ENCODE peak calls at places on chromosomes 2 and 18, in nine cellular contexts. Y is mesothelial cell of epicardium, H is kidney glomerular epithelial cell, Q is endothelial cell, O is AG09309, X is EH, U is transverse colon, J is GM19239, N is ecto neural progenitor cell. M is an unnamed sample.

GRCh38 chr2:63581266-63581961 is 6.9 kb downstream of the WDPCP start:
- DNase-seq in Y (no peak), H (no peak), Q (no peak), O (no peak), X (no peak), U (no peak), J (no peak), N (no peak), M (no peak)

GRCh38 chr2:23926289-23926749 is 604 bp downstream of the ATAD2B start:
- DNase-seq in Y (peak; percentile 35), H (no peak), Q (peak; percentile 66), O (no peak), X (peak; percentile 41), U (no peak), J (no peak), N (peak; percentile 79), M (peak; percentile 45)

GRCh38 chr2:127479219-127479825 is 47.0 kb downstream of the IWS1 start:
- DNase-seq in Y (no peak), H (peak; percentile 79), Q (no peak), O (peak; percentile 39), X (peak; percentile 68), U (no peak), J (no peak), N (no peak), M (peak; percentile 74)

GRCh38 chr2:186325827-186326535 is 160.1 kb upstream of the ZC3H15 start:
- DNase-seq in Y (no peak), H (no peak), Q (no peak), O (no peak), X (no peak), U (no peak), J (no peak), N (no peak), M (no peak)

GRCh38 chr2:239329284-239329971 is 71.4 kb downstream of the HDAC4 start:
- DNase-seq in Y (no peak), H (no peak), Q (no peak), O (no peak), X (no peak), U (peak; percentile 65), J (no peak), N (peak; percentile 40), M (no peak)

GRCh38 chr2:240604291-240604938 is 17.9 kb downstream of the CAPN10 start:
- DNase-seq in Y (peak; percentile 16), H (peak; percentile 42), Q (peak; percentile 78), O (no peak), X (peak; percentile 62), U (peak; percentile 82), J (no peak), N (peak; percentile 79), M (peak; percentile 63)

GRCh38 chr2:14642499-14642898 is 10.0 kb downstream of the LRATD1 start:
- DNase-seq in Y (no peak), H (no peak), Q (no peak), O (no peak), X (no peak), U (no peak), J (no peak), N (no peak), M (no peak)

GRCh38 chr2:216195565-216195978 is 86.4 kb downstream of the XRCC5 start:
- DNase-seq in Y (no peak), H (peak; percentile 84), Q (no peak), O (peak; percentile 61), X (peak; percentile 82), U (no peak), J (no peak), N (no peak), M (peak; percentile 95)

GRCh38 chr18:54702687-54703086 is 111.6 kb downstream of the DYNAP start:
- DNase-seq in Y (no peak), H (no peak), Q (no peak), O (no peak), X (peak; percentile 2), U (no peak), J (no peak), N (no peak), M (no peak)

GRCh38 chr2:11807156-11808015 is 61.0 kb downstream of the LPIN1 start:
- DNase-seq in Y (no peak), H (no peak), Q (no peak), O (no peak), X (peak; percentile 29), U (no peak), J (no peak), N (no peak), M (no peak)

GRCh38 chr2:68739261-68740183 is 4.9 kb downstream of the ARHGAP25 start:
- DNase-seq in Y (no peak), H (no peak), Q (no peak), O (no peak), X (no peak), U (no peak), J (no peak), N (no peak), M (no peak)

GRCh38 chr2:240629968-240630770 is 4.9 kb downstream of the GPR35 start:
- DNase-seq in Y (no peak), H (no peak), Q (no peak), O (no peak), X (no peak), U (peak; percentile 6), J (no peak), N (peak; percentile 37), M (no peak)

GRCh38 chr2:134660619-134661403 is 58.0 kb downstream of the TMEM163 start:
- DNase-seq in Y (no peak), H (no peak), Q (no peak), O (no peak), X (no peak), U (no peak), J (no peak), N (no peak), M (no peak)

M was measured in ELR.